ENCODE peak calls at places on chromosomes 1 and 21, in four cellular contexts. G is cardiac muscle cell, K is OCI-LY7, S is breast epithelium. D is an unnamed sample. For H3K9me3, H3K4me1 and H3K36me3, the result is how much of the 10 kb centered on the place peaks cover.

GRCh38 chr1:119713538-119714456 is 2.1 kb downstream of the PHGDH start:
- DNase-seq in G (peak), K (peak), S (no peak), D (no peak)

GRCh38 chr21:41133896-41134522 is 34.0 kb upstream of the BACE2 start:
- DNase-seq in G (peak), K (peak), S (no peak), D (no peak)

GRCh38 chr1:107277022-107277421 is 136.2 kb downstream of the NTNG1 start:
- DNase-seq in G (peak), K (peak), S (no peak), D (no peak)

GRCh38 chr1:29675481-29676263 is 439.4 kb downstream of the PTPRU start:
- DNase-seq in G (peak), K (no peak), S (peak), D (no peak)

GRCh38 chr1:37845049-37845646 is 14.2 kb downstream of the MTF1 start:
- DNase-seq in G (no peak), K (no peak), S (no peak), D (no peak)

GRCh38 chr1:50155564-50155963 is 46.8 kb downstream of the ELAVL4 start:
- DNase-seq in G (no peak), K (no peak), S (no peak), D (no peak)

GRCh38 chr1:177274687-177275211 is 104.0 kb downstream of the BRINP2 start:
- DNase-seq in G (peak), K (no peak), S (peak), D (no peak)

GRCh38 chr1:220817907-220818306 is 31.2 kb downstream of the MTARC1 start:
- DNase-seq in G (peak), K (no peak), S (no peak), D (no peak)

GRCh38 chr1:153513023-153513422 is 22.8 kb downstream of the S100A6 start:
- DNase-seq in G (no peak), K (no peak), S (no peak), D (no peak)

GRCh38 chr1:212293579-212293978 is 8.4 kb downstream of the PPP2R5A start:
- DNase-seq in G (peak), K (no peak), S (no peak), D (no peak)

GRCh38 chr1:153945131-153945794 is 1.3 kb downstream of the DENND4B start:
- DNase-seq in G (peak), K (peak), S (no peak), D (peak)

GRCh38 chr1:226645279-226645976 is 93.7 kb downstream of the ITPKB start:
- DNase-seq in G (no peak), K (no peak), S (no peak), D (no peak)

GRCh38 chr1:40049745-40050144 is 9.2 kb downstream of the CAP1 start:
- DNase-seq in G (peak), K (no peak), S (no peak), D (no peak)

GRCh38 chr1:85184245-85184644 is 16.6 kb downstream of the SYDE2 start:
- DNase-seq in G (no peak), K (no peak), S (no peak), D (no peak)

GRCh38 chr1:175198332-175198731 is 5.8 kb upstream of the KIAA0040 start:
- DNase-seq in G (peak), K (no peak), S (no peak), D (no peak)

GRCh38 chr1:29809446-29810120 is 573.3 kb downstream of the PTPRU start:
- DNase-seq in G (no peak), K (no peak), S (no peak), D (no peak)

GRCh38 chr1:228778466-228778865 is 43.2 kb downstream of the RHOU start:
- DNase-seq in G (no peak), K (no peak), S (no peak), D (no peak)

GRCh38 chr1:158147396-158148353 is 33.0 kb upstream of the CD1D start:
- DNase-seq in G (no peak), K (no peak), S (no peak), D (no peak)

GRCh38 chr1:87024936-87025537 is 110.6 kb downstream of the HS2ST1 start:
- DNase-seq in G (peak), K (peak), S (no peak), D (no peak)

DNA sequence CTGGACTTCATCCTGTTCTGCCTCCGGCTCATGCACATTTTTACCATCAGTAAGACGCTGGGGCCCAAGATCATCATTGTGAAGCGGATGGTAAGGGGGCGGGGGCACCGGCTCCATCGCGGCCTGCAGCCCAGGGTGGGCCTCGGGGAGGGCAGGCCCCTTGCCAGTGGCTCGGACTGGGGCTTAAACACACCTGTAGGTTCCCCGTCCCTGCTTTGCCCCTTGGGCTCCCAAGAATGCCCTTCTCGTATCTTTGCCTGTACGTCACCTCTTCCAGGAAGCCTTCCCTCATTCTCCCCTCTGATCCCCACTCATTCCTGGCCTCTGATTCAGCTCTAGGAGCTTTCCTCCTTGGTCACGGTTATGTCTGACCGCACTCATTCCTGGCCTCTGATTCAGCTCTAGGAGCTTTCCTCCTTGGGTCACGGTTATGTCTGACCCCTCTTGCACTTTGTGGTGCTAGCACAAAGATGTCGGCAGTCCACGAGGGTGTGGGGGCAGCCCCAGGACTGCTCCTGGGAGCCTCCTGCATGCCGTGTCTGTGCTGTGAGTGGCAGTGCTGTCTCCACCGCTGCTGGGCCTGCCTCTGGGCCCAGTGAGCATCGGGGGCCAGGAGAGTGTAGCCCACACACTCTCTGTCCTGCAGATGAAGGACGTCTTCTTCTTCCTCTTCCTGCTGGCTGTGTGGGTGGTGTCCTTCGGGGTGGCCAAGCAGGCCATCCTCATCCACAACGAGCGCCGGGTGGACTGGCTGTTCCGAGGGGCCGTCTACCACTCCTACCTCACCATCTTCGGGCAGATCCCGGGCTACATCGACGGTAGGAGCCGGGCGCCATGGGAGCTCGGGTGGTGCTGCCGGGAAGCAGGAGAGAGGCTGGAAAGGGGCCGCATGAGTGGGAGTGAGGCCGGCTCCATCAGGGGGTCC is 49.1 kb upstream of the LRRC3 start:
- DNase-seq in G (no peak), K (no peak), S (no peak), D (no peak)
- H3K9me3 ChIP-seq in G (under half), K (under half), S (under half), D (under half)

GRCh38 chr1:117621316-117621715 is 15.5 kb downstream of the TENT5C start:
- DNase-seq in G (no peak), K (no peak), S (no peak), D (no peak)

GRCh38 chr1:117623698-117624097 is 17.9 kb downstream of the TENT5C start:
- DNase-seq in G (no peak), K (no peak), S (no peak), D (no peak)

GRCh38 chr1:117623141-117623540 is 17.3 kb downstream of the TENT5C start:
- DNase-seq in G (no peak), K (no peak), S (no peak), D (no peak)

GRCh38 chr1:117620440-117620839 is 14.6 kb downstream of the TENT5C start:
- DNase-seq in G (no peak), K (no peak), S (no peak), D (no peak)

DNA sequence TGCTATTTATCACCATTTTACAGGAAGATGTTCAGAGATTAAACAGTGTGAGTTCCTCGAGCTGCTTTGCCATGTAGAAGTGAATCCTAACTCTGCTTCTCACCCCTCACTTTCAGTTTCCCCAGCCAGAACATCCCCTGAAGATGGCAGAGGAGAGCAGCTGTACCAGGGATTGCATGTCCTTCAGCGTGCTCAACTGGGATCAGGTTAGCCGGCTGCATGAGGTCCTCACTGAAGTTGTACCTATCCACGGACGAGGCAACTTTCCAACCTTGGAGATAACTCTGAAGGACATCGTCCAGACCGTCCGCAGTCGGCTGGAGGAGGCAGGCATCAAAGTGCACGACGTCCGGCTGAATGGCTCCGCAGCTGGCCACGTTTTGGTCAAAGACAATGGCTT is 16.9 kb downstream of the TENT5C start:
- DNase-seq in G (no peak), K (no peak), S (no peak), D (no peak)
- H3K4me1 ChIP-seq in G (under half), K (under half), S (under half), D (under half)

GRCh38 chr21:29678616-29679015 is 261.2 kb downstream of the GRIK1 start:
- DNase-seq in G (peak), K (no peak), S (no peak), D (no peak)

GRCh38 chr21:29680273-29680672 is 259.5 kb downstream of the GRIK1 start:
- DNase-seq in G (no peak), K (no peak), S (no peak), D (no peak)

GRCh38 chr21:29689753-29690152 is 250.0 kb downstream of the GRIK1 start:
- DNase-seq in G (no peak), K (no peak), S (no peak), D (no peak)

GRCh38 chr21:29682800-29683199 is 257.0 kb downstream of the GRIK1 start:
- DNase-seq in G (no peak), K (no peak), S (no peak), D (no peak)

DNA sequence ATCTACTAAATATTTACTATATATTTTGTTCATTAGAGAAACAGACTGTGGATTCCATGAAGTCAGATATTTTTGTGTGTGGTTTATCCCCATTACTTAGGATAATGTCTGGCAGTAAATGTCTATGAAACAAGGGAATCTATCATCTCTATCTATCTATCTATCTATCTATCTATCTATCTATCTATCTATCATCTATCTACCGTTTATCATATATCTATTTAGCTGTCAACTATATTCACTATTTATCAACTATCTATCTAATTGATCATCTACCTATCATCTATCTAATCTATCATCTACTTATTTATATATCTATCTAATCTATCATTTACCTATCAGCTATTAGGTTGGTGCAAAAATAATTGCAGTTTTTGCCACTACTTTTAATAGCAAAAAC is 255.7 kb downstream of the GRIK1 start:
- DNase-seq in G (no peak), K (no peak), S (no peak), D (no peak)
- H3K36me3 ChIP-seq in G (under half), K (under half), S (under half), D (under half)

DNA sequence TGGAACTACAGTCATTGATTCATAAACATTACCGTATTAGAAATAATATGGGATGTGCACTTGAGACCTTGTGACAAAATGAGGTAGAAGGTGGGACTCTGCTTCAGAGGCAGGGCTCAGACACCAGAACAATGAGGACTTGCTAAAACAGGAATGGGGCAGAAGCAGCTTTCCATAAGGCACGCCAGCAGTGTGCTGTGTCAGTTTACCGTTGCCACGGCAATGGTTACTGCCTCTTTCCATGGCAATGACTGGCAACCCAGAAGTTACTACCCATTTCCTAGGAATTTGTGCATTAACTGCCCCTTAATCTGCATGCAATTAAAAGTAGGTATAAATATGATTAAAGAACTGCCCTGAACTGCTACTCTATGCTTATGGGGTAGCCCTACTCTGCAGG is 169.0 kb downstream of the CHRM3 start:
- DNase-seq in G (no peak), K (no peak), S (no peak), D (no peak)
- H3K9me3 ChIP-seq in G (under half), K (under half), S (under half), D (under half)

DNA sequence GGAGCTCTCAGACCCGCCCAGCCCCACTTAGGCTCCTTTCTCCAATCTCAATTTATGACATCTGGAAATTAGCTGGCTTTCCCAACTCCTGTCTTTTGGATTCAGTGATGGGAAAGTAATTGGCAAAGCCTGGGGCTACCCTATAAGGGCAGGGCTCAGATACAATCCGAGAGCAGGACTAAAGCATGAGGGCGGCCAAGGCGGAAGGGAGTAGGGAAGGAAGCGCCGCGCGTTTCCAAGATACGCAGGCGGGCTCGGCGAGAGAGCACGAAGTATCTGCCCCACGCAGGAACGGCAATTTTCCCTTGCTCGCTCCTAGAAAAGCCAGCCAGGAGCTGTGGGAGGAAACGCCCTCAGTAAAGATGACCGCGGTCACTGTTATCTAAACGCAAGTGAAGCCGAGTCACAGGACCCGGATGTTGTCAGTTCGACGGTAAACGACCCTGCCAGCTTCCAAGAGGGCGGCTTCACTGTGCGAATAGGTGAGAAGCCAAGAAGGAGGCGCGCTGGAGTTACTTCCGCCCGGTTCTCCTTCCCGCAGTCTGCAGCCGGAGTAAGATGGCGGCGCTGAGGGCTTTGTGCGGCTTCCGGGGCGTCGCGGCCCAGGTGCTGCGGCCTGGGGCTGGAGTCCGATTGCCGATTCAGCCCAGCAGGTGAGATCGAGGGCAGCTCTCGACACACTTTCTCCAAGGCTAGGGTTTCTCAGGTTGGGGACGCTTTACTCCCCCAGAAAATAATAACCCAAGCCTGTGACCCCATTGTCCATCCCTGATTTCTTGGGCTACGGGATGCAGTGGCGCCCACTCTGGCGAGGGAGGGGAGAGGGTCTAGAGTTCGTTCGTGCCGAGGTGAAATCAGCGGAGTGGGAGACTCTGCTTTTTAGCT is at the start of gene NDUFS2:
- DNase-seq in G (peak), K (peak), S (peak), D (peak)
- H3K4me1 ChIP-seq in G (under half), K (under half), S (under half), D (under half)

GRCh38 chr1:51255331-51255730 is 19.3 kb downstream of the RNF11 start:
- DNase-seq in G (no peak), K (no peak), S (no peak), D (no peak)

GRCh38 chr1:51249445-51249844 is 13.4 kb downstream of the RNF11 start:
- DNase-seq in G (no peak), K (no peak), S (no peak), D (no peak)

GRCh38 chr1:51253691-51254090 is 17.6 kb downstream of the RNF11 start:
- DNase-seq in G (peak), K (no peak), S (no peak), D (no peak)

GRCh38 chr1:51247499-51247898 is 11.4 kb downstream of the RNF11 start:
- DNase-seq in G (no peak), K (no peak), S (no peak), D (no peak)

GRCh38 chr1:51252366-51252765 is 16.3 kb downstream of the RNF11 start:
- DNase-seq in G (no peak), K (no peak), S (no peak), D (no peak)
- H3K36me3 ChIP-seq in G (under half), K (under half), S (under half), D (under half)

GRCh38 chr1:247090455-247090854 is 11.8 kb upstream of the ZNF670 start:
- DNase-seq in G (no peak), K (no peak), S (no peak), D (no peak)

GRCh38 chr1:247100676-247101279 is 3.4 kb downstream of the ZNF669 start:
- DNase-seq in G (no peak), K (no peak), S (no peak), D (no peak)

GRCh38 chr1:247096958-247097357 is 7.2 kb downstream of the ZNF669 start:
- DNase-seq in G (no peak), K (no peak), S (no peak), D (no peak)

GRCh38 chr1:247096544-247096943 is 7.6 kb downstream of the ZNF669 start:
- DNase-seq in G (no peak), K (no peak), S (no peak), D (no peak)

DNA sequence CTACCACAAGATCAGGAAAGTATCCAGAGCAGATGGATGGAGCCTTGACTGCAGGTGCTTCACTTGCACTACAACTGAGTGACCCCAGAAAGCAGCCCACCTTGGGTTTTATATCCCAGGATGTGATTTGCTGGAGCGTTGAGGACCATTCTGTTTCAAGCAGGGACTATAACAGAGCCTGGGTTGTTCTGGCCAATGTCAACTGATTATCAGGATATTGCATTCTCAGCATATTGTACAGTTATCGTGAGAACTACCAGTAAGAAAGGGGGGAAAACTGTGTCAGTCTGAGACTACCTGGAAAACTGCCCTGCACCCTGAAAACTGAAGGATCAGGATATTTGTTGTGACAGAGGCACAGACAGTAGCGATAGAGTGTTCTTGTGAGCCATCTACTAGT is 8.0 kb downstream of the ZNF669 start:
- DNase-seq in G (no peak), K (no peak), S (no peak), D (no peak)
- H3K9me3 ChIP-seq in G (under half), K (under half), S (under half), D (under half)

GRCh38 chr1:56452027-56453011 is 127.0 kb downstream of the PLPP3 start:
- DNase-seq in G (no peak), K (no peak), S (no peak), D (no peak)
- H3K4me1 ChIP-seq in G (under half), K (under half), S (under half), D (under half)